ENCODE peak calls at places on chromosomes 4 and X, in six cellular contexts. Y, H, U, W, Z and L are unnamed samples.

GRCh38 chr4:14193601-14194000 is 566.1 kb upstream of the BOD1L1 start:
- DNase-seq in H (no peak), W (no peak), Z (no peak), U (no peak), Y (no peak), L (no peak)

GRCh38 chrX:2500091-2500680 is 590 bp downstream of the DHRSX start:
- DNase-seq in U (no peak), H (peak), Z (no peak), W (peak), Y (peak), L (no peak)

GRCh38 chr4:145279122-145279960 is 99.0 kb upstream of the OTUD4 start:
- DNase-seq in Y (no peak), H (no peak), Z (no peak), U (no peak), W (no peak), L (no peak)

GRCh38 chrX:103398321-103398937 is 22.1 kb downstream of the BEX3 start:
- DNase-seq in W (peak), Y (peak), U (no peak), Z (no peak), H (no peak), L (no peak)

GRCh38 chr4:1512738-1513660 is 106.8 kb upstream of the NKX1-1 start:
- DNase-seq in Y (peak), W (peak), H (no peak), Z (no peak), U (no peak), L (no peak)

GRCh38 chr4:166065324-166065723 is 192.3 kb downstream of the TLL1 start:
- DNase-seq in H (no peak), W (no peak), Z (no peak), Y (no peak), U (no peak), L (no peak)

GRCh38 chr4:37236165-37236564 is 8.4 kb upstream of the NWD2 start:
- DNase-seq in Z (no peak), H (no peak), W (no peak), Y (no peak), U (no peak), L (no peak)

GRCh38 chr4:125368684-125369083 is 53.9 kb downstream of the FAT4 start:
- DNase-seq in Y (no peak), W (no peak), Z (no peak), H (no peak), U (no peak), L (no peak)

GRCh38 chrX:39896951-39897740 is 200.6 kb downstream of the BCOR start:
- DNase-seq in Y (peak), U (no peak), H (no peak), W (peak), Z (no peak), L (no peak)

GRCh38 chrX:78092296-78092695 is 11.8 kb upstream of the PGK1 start:
- DNase-seq in U (no peak), H (no peak), Y (peak), W (no peak), Z (peak), L (no peak)

GRCh38 chrX:17442898-17443297 is 67.9 kb downstream of the NHS start:
- DNase-seq in U (no peak), Z (no peak), W (no peak), H (no peak), Y (no peak), L (no peak)

GRCh38 chr4:47899639-47900038 is 14.7 kb downstream of the NFXL1 start:
- DNase-seq in U (no peak), W (no peak), H (no peak), Z (no peak), Y (no peak), L (no peak)

GRCh38 chr4:28443786-28444412 is 1583.3 kb downstream of the STIM2 start:
- DNase-seq in U (peak), H (no peak), Y (no peak), W (no peak), Z (no peak), L (no peak)

GRCh38 chrX:38170556-38170955 is 50.1 kb downstream of the SRPX start:
- DNase-seq in H (no peak), U (no peak), Y (no peak), W (no peak), Z (no peak), L (no peak)

GRCh38 chr4:86482296-86482695 is 111.8 kb upstream of the PTPN13 start:
- DNase-seq in Y (no peak), H (no peak), W (no peak), Z (no peak), U (no peak), L (no peak)

GRCh38 chrX:115067812-115068211 is 50.4 kb upstream of the IL13RA2 start:
- DNase-seq in Z (no peak), Y (no peak), H (no peak), W (no peak), U (no peak), L (no peak)

GRCh38 chr4:38980903-38981676 is 51.1 kb downstream of the TMEM156 start:
- DNase-seq in W (no peak), U (no peak), H (no peak), Y (peak), Z (peak), L (no peak)

GRCh38 chr4:129179276-129179675 is 83.3 kb downstream of the C4orf33 start:
- DNase-seq in W (no peak), U (no peak), Y (no peak), H (no peak), Z (no peak), L (no peak)

GRCh38 chr4:171288816-171289432 is 524.3 kb upstream of the GALNTL6 start:
- DNase-seq in U (no peak), Z (no peak), Y (no peak), W (no peak), H (no peak), L (no peak)

GRCh38 chrX:63764946-63765345 is 20.1 kb downstream of the ARHGEF9 start:
- DNase-seq in U (no peak), H (no peak), W (no peak), Y (no peak), Z (no peak), L (no peak)

GRCh38 chr4:150098214-150098613 is 20.0 kb downstream of the DCLK2 start:
- DNase-seq in H (no peak), Z (no peak), W (no peak), U (no peak), Y (no peak), L (no peak)

GRCh38 chrX:44637282-44637681 is 94.6 kb upstream of the FUNDC1 start:
- DNase-seq in Z (no peak), U (no peak), H (no peak), Y (no peak), W (no peak), L (no peak)

GRCh38 chr4:155249036-155249566 is 40.7 kb downstream of the NPY2R start:
- DNase-seq in H (no peak), W (no peak), Y (no peak), Z (no peak), U (no peak), L (no peak)

GRCh38 chr4:132818091-132818490 is 331.0 kb upstream of the PCDH10 start:
- DNase-seq in Z (no peak), H (no peak), U (peak), Y (no peak), W (no peak), L (no peak)

GRCh38 chr4:52604215-52604614 is 54.9 kb downstream of the USP46 start:
- DNase-seq in Z (no peak), U (no peak), Y (no peak), W (no peak), H (no peak), L (no peak)

GRCh38 chr4:157739237-157739636 is 433.6 kb downstream of the GASK1B start:
- DNase-seq in Z (no peak), H (no peak), W (no peak), U (no peak), Y (no peak), L (no peak)

GRCh38 chrX:108186811-108187210 is 95.2 kb downstream of the ATG4A start:
- DNase-seq in W (no peak), H (no peak), Y (peak), U (no peak), Z (no peak), L (no peak)

GRCh38 chr4:168615294-168615693 is 118.4 kb downstream of the PALLD start:
- DNase-seq in Z (no peak), Y (no peak), W (no peak), H (no peak), U (no peak), L (no peak)

GRCh38 chrX:130120321-130120731 is 10.0 kb upstream of the ELF4 start:
- DNase-seq in U (no peak), Z (no peak), Y (no peak), H (peak), W (no peak), L (peak)

GRCh38 chr4:184514121-184514988 is 40.0 kb upstream of the IRF2 start:
- DNase-seq in U (no peak), Z (peak), H (peak), Y (no peak), W (peak), L (peak)

GRCh38 chr4:6028168-6028567 is 9.9 kb upstream of the C4orf50 start:
- DNase-seq in Z (no peak), W (no peak), U (no peak), Y (no peak), H (no peak), L (no peak)

GRCh38 chrX:151970027-151970426 is 4.4 kb downstream of the GABRE start:
- DNase-seq in Y (no peak), Z (no peak), U (no peak), W (no peak), H (no peak), L (no peak)

GRCh38 chr4:8115916-8116315 is 42.7 kb downstream of the ABLIM2 start:
- DNase-seq in H (no peak), U (no peak), Y (no peak), W (no peak), Z (no peak), L (no peak)

GRCh38 chrX:39453847-39454645 is 643.7 kb downstream of the BCOR start:
- DNase-seq in Z (no peak), U (no peak), H (no peak), W (no peak), Y (no peak), L (no peak)

GRCh38 chr4:6183740-6184139 is 16.6 kb downstream of the JAKMIP1 start:
- DNase-seq in W (no peak), H (no peak), Y (no peak), U (no peak), Z (peak), L (no peak)

GRCh38 chr4:145001635-145002034 is 96.4 kb downstream of the ANAPC10 start:
- DNase-seq in Y (no peak), H (no peak), Z (no peak), U (no peak), W (no peak), L (no peak)

GRCh38 chrX:143701460-143701859 is 19.1 kb downstream of the SPANXN2 start:
- DNase-seq in Z (no peak), W (no peak), Y (no peak), U (no peak), H (no peak), L (no peak)

DNA sequence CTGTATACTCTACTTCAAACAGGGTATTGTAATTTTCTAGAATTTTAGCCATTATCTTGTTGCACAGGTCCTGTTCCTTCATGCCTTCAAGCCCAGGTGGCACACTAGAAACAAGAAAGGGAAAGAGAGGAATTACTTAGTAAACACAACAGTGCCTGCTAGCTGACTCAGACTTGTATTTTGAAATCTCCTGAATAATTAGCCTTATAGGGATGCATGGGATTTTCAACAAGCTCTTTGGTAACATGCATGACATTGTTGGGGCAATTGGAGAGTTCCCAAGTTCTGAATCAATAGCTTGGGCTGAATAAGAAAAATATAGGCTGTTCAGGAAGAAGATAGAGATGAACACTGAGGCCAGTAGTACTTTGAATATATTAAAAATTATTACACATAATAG is 118.8 kb downstream of the FAM13A start:
- DNase-seq in Y (no peak), W (no peak), H (no peak), Z (no peak), U (no peak), L (no peak)
- TF ChIP-seq TAF1 in Y (no peak), W (no peak), H (no peak), Z (no peak), U (no peak), L (no peak)

DNA sequence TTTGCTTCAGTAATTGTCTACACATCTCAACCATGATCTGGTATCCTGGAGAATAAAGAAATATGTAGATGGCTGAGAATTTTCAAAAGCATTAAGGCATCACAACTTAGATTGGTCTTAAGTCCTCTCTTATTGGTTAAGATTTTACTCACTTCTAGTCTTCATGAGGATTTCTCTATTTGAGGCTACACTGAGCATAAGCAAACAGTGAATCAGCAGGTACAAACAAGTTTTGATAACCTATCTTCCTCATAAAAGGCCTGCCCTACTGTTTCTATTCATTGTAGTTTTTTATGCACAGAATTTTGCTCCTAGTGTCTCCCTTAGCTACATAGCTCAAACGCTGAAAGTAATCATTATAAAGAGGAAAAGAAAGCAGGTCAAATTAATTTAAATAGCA is 460.7 kb upstream of the RPS6KA3 start:
- DNase-seq in Y (no peak), U (no peak), Z (no peak), H (no peak), W (no peak), L (no peak)
- TF ChIP-seq POLR2A in Y (no peak), U (no peak), Z (no peak), H (no peak), W (no peak), L (no peak)

GRCh38 chr4:74794341-74794801 is at the start of gene BTC:
- DNase-seq in W (no peak), Y (peak), H (no peak), Z (no peak), U (no peak), L (no peak)
- TF ChIP-seq TAF1 in W (no peak), Y (no peak), H (no peak), Z (no peak), U (no peak), L (no peak)

DNA sequence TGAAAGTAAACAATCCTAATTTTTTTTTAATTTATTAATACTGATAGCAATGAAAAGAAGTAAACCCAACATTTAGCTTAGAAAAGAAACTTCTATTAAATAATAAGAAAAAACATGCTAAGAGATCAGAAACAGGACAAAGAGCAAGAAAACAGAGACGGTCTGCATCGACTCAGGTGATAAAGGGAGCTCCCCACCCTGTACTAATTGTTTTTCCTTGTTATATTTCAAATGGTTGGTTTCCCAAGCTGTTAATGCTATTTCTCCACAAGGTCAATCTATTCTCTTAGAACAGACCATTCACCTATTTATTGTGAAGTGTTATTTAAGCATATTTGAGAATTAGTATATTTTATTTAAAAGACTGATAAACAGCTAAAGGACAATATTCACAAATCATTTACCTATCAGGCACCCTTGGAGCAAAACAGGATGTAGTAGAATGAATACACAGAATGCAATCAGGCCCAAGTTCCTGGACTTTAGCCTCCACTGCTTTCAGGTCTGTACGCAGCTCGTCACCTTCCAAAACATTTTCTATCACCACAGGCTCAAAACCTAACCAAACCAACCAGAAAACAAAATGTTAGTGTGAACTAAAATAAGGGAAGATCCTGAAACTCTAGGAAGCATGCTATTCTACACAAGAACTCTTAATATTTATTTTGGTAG is 5.5 kb downstream of the SEPSECS start:
- DNase-seq in U (no peak), H (no peak), W (no peak), Z (no peak), Y (peak), L (no peak)
- TF ChIP-seq POLR2A in U (no peak), H (no peak), W (no peak), Z (no peak), Y (peak), L (no peak)